ENCODE peak calls at places on chromosome 6, in five cellular contexts. One of them, this sample, is unnamed. For H3K27me3, the result is how much of the 10 kb centered on the place peaks cover.

GRCh38 chr6:169035381-169036280 is 218.0 kb downstream of the THBS2 start:
- DNase-seq in AG04450: no peak
- DNase-seq in HL-60: no peak
- DNase-seq in upper lobe of right lung: peak
- DNase-seq in heart left ventricle: no peak
- DNase-seq in this sample: no peak

GRCh38 chr6:149060300-149060984 is 257.1 kb upstream of the TAB2 start:
- DNase-seq in AG04450: no peak
- DNase-seq in HL-60: no peak
- DNase-seq in upper lobe of right lung: no peak
- DNase-seq in heart left ventricle: no peak
- DNase-seq in this sample: peak

GRCh38 chr6:1562171-1562955 is 47.4 kb upstream of the FOXC1 start:
- DNase-seq in AG04450: no peak
- DNase-seq in HL-60: no peak
- DNase-seq in upper lobe of right lung: no peak
- DNase-seq in heart left ventricle: no peak
- DNase-seq in this sample: no peak

GRCh38 chr6:4543596-4543995 is 232.6 kb upstream of the CDYL start:
- DNase-seq in AG04450: no peak
- DNase-seq in HL-60: no peak
- DNase-seq in upper lobe of right lung: no peak
- DNase-seq in heart left ventricle: no peak
- DNase-seq in this sample: no peak

GRCh38 chr6:163416640-163417253 is 2.2 kb downstream of the QKI start:
- DNase-seq in AG04450: peak
- DNase-seq in HL-60: peak
- DNase-seq in upper lobe of right lung: no peak
- DNase-seq in heart left ventricle: peak
- DNase-seq in this sample: peak

GRCh38 chr6:73024598-73024997 is 200.7 kb downstream of the KHDC1L start:
- DNase-seq in AG04450: no peak
- DNase-seq in HL-60: no peak
- DNase-seq in upper lobe of right lung: no peak
- DNase-seq in heart left ventricle: no peak
- DNase-seq in this sample: no peak

GRCh38 chr6:120129228-120129627 is 779.7 kb upstream of the MAN1A1 start:
- DNase-seq in AG04450: no peak
- DNase-seq in HL-60: no peak
- DNase-seq in upper lobe of right lung: no peak
- DNase-seq in heart left ventricle: no peak
- DNase-seq in this sample: no peak

GRCh38 chr6:27531772-27532459 is 59.0 kb upstream of the ZNF184 start:
- DNase-seq in AG04450: no peak
- DNase-seq in HL-60: no peak
- DNase-seq in upper lobe of right lung: no peak
- DNase-seq in heart left ventricle: no peak
- DNase-seq in this sample: no peak

GRCh38 chr6:149924206-149924932 is 1.4 kb upstream of the RAET1G start:
- DNase-seq in AG04450: no peak
- DNase-seq in HL-60: no peak
- DNase-seq in upper lobe of right lung: peak
- DNase-seq in heart left ventricle: no peak
- DNase-seq in this sample: no peak

GRCh38 chr6:48765352-48765961 is 654.5 kb upstream of the PTCHD4 start:
- DNase-seq in AG04450: peak
- DNase-seq in HL-60: peak
- DNase-seq in upper lobe of right lung: no peak
- DNase-seq in heart left ventricle: peak
- DNase-seq in this sample: peak

GRCh38 chr6:151561238-151561637 is 67.4 kb downstream of the CCDC170 start:
- DNase-seq in AG04450: no peak
- DNase-seq in HL-60: no peak
- DNase-seq in upper lobe of right lung: no peak
- DNase-seq in heart left ventricle: no peak
- DNase-seq in this sample: no peak

GRCh38 chr6:44664716-44665115 is 277.2 kb downstream of the CDC5L start:
- DNase-seq in AG04450: no peak
- DNase-seq in HL-60: no peak
- DNase-seq in upper lobe of right lung: no peak
- DNase-seq in heart left ventricle: no peak
- DNase-seq in this sample: no peak

GRCh38 chr6:20631525-20631924 is 97.3 kb downstream of the CDKAL1 start:
- DNase-seq in AG04450: no peak
- DNase-seq in HL-60: no peak
- DNase-seq in upper lobe of right lung: no peak
- DNase-seq in heart left ventricle: peak
- DNase-seq in this sample: no peak

GRCh38 chr6:131976545-131977061 is 25.4 kb upstream of the CCN2 start:
- DNase-seq in AG04450: no peak
- DNase-seq in HL-60: no peak
- DNase-seq in upper lobe of right lung: no peak
- DNase-seq in heart left ventricle: no peak
- DNase-seq in this sample: no peak

GRCh38 chr6:160215232-160215631 is 43.4 kb downstream of the SLC22A2 start:
- DNase-seq in AG04450: no peak
- DNase-seq in HL-60: no peak
- DNase-seq in upper lobe of right lung: no peak
- DNase-seq in heart left ventricle: no peak
- DNase-seq in this sample: no peak

GRCh38 chr6:14031516-14031915 is 86.1 kb upstream of the CD83 start:
- DNase-seq in AG04450: no peak
- DNase-seq in HL-60: no peak
- DNase-seq in upper lobe of right lung: no peak
- DNase-seq in heart left ventricle: peak
- DNase-seq in this sample: no peak

GRCh38 chr6:93242049-93242448 is 177.3 kb downstream of the EPHA7 start:
- DNase-seq in AG04450: no peak
- DNase-seq in HL-60: no peak
- DNase-seq in upper lobe of right lung: no peak
- DNase-seq in heart left ventricle: no peak
- DNase-seq in this sample: no peak
- H3K4me3 ChIP-seq in AG04450: no peak
- H3K4me3 ChIP-seq in HL-60: no peak
- H3K4me3 ChIP-seq in upper lobe of right lung: no peak
- H3K4me3 ChIP-seq in heart left ventricle: no peak
- H3K4me3 ChIP-seq in this sample: no peak

DNA sequence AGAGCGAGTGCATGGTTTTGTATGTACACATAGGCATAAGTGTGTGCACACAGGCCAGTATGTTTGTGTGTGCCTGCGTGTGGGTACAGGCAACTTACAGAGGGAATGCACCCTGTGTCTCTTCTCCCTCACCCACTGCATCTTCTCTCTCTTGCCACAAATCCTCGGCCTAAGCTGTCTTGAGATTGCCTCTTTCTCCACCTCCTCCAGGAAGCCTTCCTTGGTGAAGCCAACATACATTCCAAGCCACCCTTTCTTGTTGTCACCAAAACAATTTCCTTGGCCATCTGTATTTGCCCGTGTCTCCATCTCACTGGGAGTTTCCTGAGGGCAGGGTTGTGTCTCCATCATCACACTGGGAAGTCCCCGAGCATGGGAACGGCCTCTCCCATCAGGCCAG is 29.8 kb upstream of the MLN start:
- DNase-seq in AG04450: no peak
- DNase-seq in HL-60: no peak
- DNase-seq in upper lobe of right lung: no peak
- DNase-seq in heart left ventricle: no peak
- DNase-seq in this sample: no peak
- H3K27ac ChIP-seq in AG04450: no peak
- H3K27ac ChIP-seq in HL-60: no peak
- H3K27ac ChIP-seq in upper lobe of right lung: no peak
- H3K27ac ChIP-seq in heart left ventricle: no peak
- H3K27ac ChIP-seq in this sample: no peak

GRCh38 chr6:170189236-170189635 is 101.6 kb downstream of the DLL1 start:
- DNase-seq in AG04450: no peak
- DNase-seq in HL-60: no peak
- DNase-seq in upper lobe of right lung: no peak
- DNase-seq in heart left ventricle: no peak
- DNase-seq in this sample: no peak
- H3K27me3 ChIP-seq in AG04450: under half
- H3K27me3 ChIP-seq in HL-60: under half
- H3K27me3 ChIP-seq in upper lobe of right lung: under half
- H3K27me3 ChIP-seq in heart left ventricle: under half
- H3K27me3 ChIP-seq in this sample: under half

DNA sequence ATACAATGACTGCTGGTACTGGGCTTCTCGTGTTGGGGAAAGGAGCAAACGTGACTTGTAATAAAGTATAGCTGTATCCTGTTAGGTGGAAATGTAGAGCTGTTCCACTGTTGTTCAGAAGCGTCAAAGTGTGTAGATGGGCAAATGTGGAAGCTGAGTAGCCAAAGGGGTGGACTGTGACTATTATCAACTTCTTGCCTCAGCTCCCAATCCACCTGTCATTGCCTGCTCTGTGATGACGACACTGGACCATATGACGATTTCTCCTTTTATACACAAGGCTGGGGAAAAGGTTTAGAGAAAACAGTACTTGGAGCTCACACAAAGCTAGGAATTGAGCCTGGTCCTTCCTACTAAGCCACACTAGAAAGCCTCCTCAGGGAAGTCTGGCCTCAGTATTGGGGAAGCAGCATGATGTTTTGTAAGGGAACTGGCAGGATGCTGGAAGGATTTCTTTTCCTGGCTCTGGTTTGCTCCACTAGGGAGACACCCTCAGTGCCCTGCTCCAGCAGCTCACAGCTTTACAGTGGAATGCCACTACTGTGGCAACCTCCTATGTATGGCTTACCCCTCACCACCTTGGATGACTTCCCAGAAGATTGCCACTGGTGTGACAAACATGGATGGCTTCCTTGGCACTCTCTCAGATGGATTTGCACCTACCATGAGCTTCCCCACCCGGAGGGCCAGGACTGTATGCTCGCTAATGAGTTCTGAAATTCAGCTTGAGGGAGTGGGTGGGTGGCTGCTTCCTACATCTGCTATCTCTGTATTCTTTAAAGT is 20.0 kb downstream of the CD164 start:
- DNase-seq in AG04450: no peak
- DNase-seq in HL-60: no peak
- DNase-seq in upper lobe of right lung: no peak
- DNase-seq in heart left ventricle: no peak
- DNase-seq in this sample: no peak
- H3K4me3 ChIP-seq in AG04450: no peak
- H3K4me3 ChIP-seq in HL-60: no peak
- H3K4me3 ChIP-seq in upper lobe of right lung: no peak
- H3K4me3 ChIP-seq in heart left ventricle: no peak
- H3K4me3 ChIP-seq in this sample: no peak

GRCh38 chr6:8064638-8065518 is 689 bp upstream of the BLOC1S5 start:
- DNase-seq in AG04450: no peak
- DNase-seq in HL-60: no peak
- DNase-seq in upper lobe of right lung: no peak
- DNase-seq in heart left ventricle: no peak
- DNase-seq in this sample: no peak
- H3K27ac ChIP-seq in AG04450: peak
- H3K27ac ChIP-seq in HL-60: peak
- H3K27ac ChIP-seq in upper lobe of right lung: peak
- H3K27ac ChIP-seq in heart left ventricle: peak
- H3K27ac ChIP-seq in this sample: peak

DNA sequence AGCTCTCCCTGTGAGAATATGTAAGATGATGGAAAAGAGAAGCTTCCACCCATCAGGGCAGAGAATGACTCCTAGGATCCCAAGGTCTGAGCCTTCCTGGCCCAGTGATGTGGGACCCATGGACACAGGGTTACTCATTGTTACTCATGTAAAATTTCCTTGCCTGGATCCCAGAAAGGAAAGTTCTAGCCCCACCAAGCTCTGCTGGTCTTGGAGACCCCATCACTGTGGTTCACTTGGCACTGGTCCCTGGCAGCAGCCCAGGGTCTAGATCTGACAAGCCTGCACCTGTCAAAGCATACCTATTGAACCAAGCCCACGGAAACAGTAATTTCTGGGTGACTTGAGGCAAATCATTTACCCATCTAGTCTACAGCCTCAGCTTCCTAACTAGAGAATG is 22.1 kb downstream of the MDGA1 start:
- DNase-seq in AG04450: no peak
- DNase-seq in HL-60: no peak
- DNase-seq in upper lobe of right lung: no peak
- DNase-seq in heart left ventricle: no peak
- DNase-seq in this sample: no peak
- H3K27me3 ChIP-seq in AG04450: under half
- H3K27me3 ChIP-seq in HL-60: under half
- H3K27me3 ChIP-seq in upper lobe of right lung: under half
- H3K27me3 ChIP-seq in heart left ventricle: under half
- H3K27me3 ChIP-seq in this sample: under half

GRCh38 chr6:79630400-79630882 is 688 bp upstream of the SH3BGRL2 start:
- DNase-seq in AG04450: no peak
- DNase-seq in HL-60: no peak
- DNase-seq in upper lobe of right lung: no peak
- DNase-seq in heart left ventricle: no peak
- DNase-seq in this sample: no peak
- H3K4me3 ChIP-seq in AG04450: peak
- H3K4me3 ChIP-seq in HL-60: no peak
- H3K4me3 ChIP-seq in upper lobe of right lung: peak
- H3K4me3 ChIP-seq in heart left ventricle: peak
- H3K4me3 ChIP-seq in this sample: peak

GRCh38 chr6:41716516-41717446 is 18.6 kb downstream of the TFEB start:
- DNase-seq in AG04450: no peak
- DNase-seq in HL-60: no peak
- DNase-seq in upper lobe of right lung: no peak
- DNase-seq in heart left ventricle: peak
- DNase-seq in this sample: peak
- H3K27ac ChIP-seq in AG04450: no peak
- H3K27ac ChIP-seq in HL-60: no peak
- H3K27ac ChIP-seq in upper lobe of right lung: peak
- H3K27ac ChIP-seq in heart left ventricle: peak
- H3K27ac ChIP-seq in this sample: peak

GRCh38 chr6:10976571-10976970 is 67.5 kb downstream of the ELOVL2 start:
- DNase-seq in AG04450: no peak
- DNase-seq in HL-60: no peak
- DNase-seq in upper lobe of right lung: no peak
- DNase-seq in heart left ventricle: no peak
- DNase-seq in this sample: no peak

GRCh38 chr6:10981409-10981808 is 62.7 kb downstream of the ELOVL2 start:
- DNase-seq in AG04450: no peak
- DNase-seq in HL-60: no peak
- DNase-seq in upper lobe of right lung: no peak
- DNase-seq in heart left ventricle: no peak
- DNase-seq in this sample: no peak

GRCh38 chr6:10977231-10977968 is 66.7 kb downstream of the ELOVL2 start:
- DNase-seq in AG04450: no peak
- DNase-seq in HL-60: no peak
- DNase-seq in upper lobe of right lung: no peak
- DNase-seq in heart left ventricle: no peak
- DNase-seq in this sample: no peak
- H3K27me3 ChIP-seq in AG04450: under half
- H3K27me3 ChIP-seq in HL-60: under half
- H3K27me3 ChIP-seq in upper lobe of right lung: under half
- H3K27me3 ChIP-seq in heart left ventricle: under half
- H3K27me3 ChIP-seq in this sample: under half

This sample was measured in thyroid gland.